ENCODE peak calls at places on chromosomes 7 and 10, in nine cellular contexts. G, C, E, A, V, F, U, Z and H are unnamed samples.
A peak's percentile ranks its signal among the peaks of the same experiment; 100 is the strongest.

GRCh38 chr10:4174197-4174596 is 389.2 kb upstream of the KLF6 start:
- ATAC-seq in G (no peak), C (no peak), E (peak; percentile 28), A (no peak), V (peak; percentile 52), F (no peak), U (peak; percentile 54), Z (peak; percentile 79), H (no peak)

GRCh38 chr7:152085116-152085515 is 59.6 kb downstream of the GALNT11 start:
- ATAC-seq in G (no peak), C (no peak), E (no peak), A (no peak), V (no peak), F (no peak), U (no peak), Z (no peak), H (no peak)

GRCh38 chr7:35681630-35682029 is 13.3 kb downstream of the HERPUD2 start:
- ATAC-seq in G (no peak), C (no peak), E (no peak), A (no peak), V (no peak), F (no peak), U (no peak), Z (no peak), H (no peak)

GRCh38 chr10:72893136-72893798 is at the start of gene OIT3:
- ATAC-seq in G (no peak), C (no peak), E (peak; percentile 68), A (peak; percentile 43), V (no peak), F (peak; percentile 66), U (no peak), Z (no peak), H (no peak)

GRCh38 chr7:29282819-29283414 is 88.3 kb downstream of the CHN2 start:
- ATAC-seq in G (peak; percentile 75), C (no peak), E (peak; percentile 33), A (no peak), V (no peak), F (peak; percentile 39), U (no peak), Z (no peak), H (no peak)

GRCh38 chr10:60517805-60518204 is 128.1 kb upstream of the ANK3 start:
- ATAC-seq in G (no peak), C (peak; percentile 51), E (no peak), A (no peak), V (no peak), F (no peak), U (no peak), Z (no peak), H (no peak)

GRCh38 chr10:60200012-60200681 is 189.5 kb downstream of the ANK3 start:
- ATAC-seq in G (peak; percentile 35), C (no peak), E (peak; percentile 31), A (no peak), V (no peak), F (peak; percentile 52), U (no peak), Z (no peak), H (no peak)

GRCh38 chr10:12633776-12634390 is 284.5 kb downstream of the CAMK1D start:
- ATAC-seq in G (no peak), C (no peak), E (no peak), A (no peak), V (no peak), F (no peak), U (no peak), Z (no peak), H (no peak)

GRCh38 chr10:47243791-47244190 is 56.2 kb upstream of the GDF10 start:
- ATAC-seq in G (no peak), C (no peak), E (no peak), A (no peak), V (no peak), F (no peak), U (no peak), Z (no peak), H (peak; percentile 79)

GRCh38 chr10:121595806-121596667 is 2.2 kb downstream of the FGFR2 start:
- ATAC-seq in G (no peak), C (no peak), E (no peak), A (no peak), V (no peak), F (no peak), U (peak; percentile 23), Z (no peak), H (no peak)
- H3K27ac ChIP-seq in G (peak overlapping the region; percentile 67), C (no peak overlapping the region), E (no peak overlapping the region), A (no peak overlapping the region), V (no peak overlapping the region), F (no peak overlapping the region), U (no peak overlapping the region), Z (no peak overlapping the region), H (peak overlapping the region; percentile 94)

GRCh38 chr10:117375360-117376147 is at the start of gene PDZD8:
- ATAC-seq in G (peak; percentile 93), C (peak; percentile 90), E (peak; percentile 98), A (peak; percentile 80), V (peak; percentile 77), F (peak; percentile 87), U (peak; percentile 87), Z (peak; percentile 89), H (peak; percentile 97)
- TF ChIP-seq POLR2A in G (peak; percentile 94), C (peak; percentile 90), E (peak; percentile 84), A (peak; percentile 66), V (peak; percentile 71), F (peak; percentile 99), U (peak; percentile 20), Z (peak; percentile 85), H (peak; percentile 97)

GRCh38 chr10:75013522-75013921 is 97.9 kb upstream of the SAMD8 start:
- ATAC-seq in G (no peak), C (no peak), E (no peak), A (no peak), V (no peak), F (no peak), U (no peak), Z (no peak), H (no peak)

GRCh38 chr10:75014516-75015230 is 96.8 kb upstream of the SAMD8 start:
- ATAC-seq in G (no peak), C (no peak), E (no peak), A (no peak), V (no peak), F (no peak), U (no peak), Z (no peak), H (no peak)

GRCh38 chr10:75013007-75013406 is 98.4 kb upstream of the SAMD8 start:
- ATAC-seq in G (no peak), C (no peak), E (no peak), A (no peak), V (peak; percentile 42), F (no peak), U (no peak), Z (no peak), H (no peak)

GRCh38 chr10:75016290-75016689 is 95.2 kb upstream of the SAMD8 start:
- ATAC-seq in G (no peak), C (no peak), E (no peak), A (no peak), V (no peak), F (no peak), U (no peak), Z (no peak), H (no peak)

GRCh38 chr10:75015440-75015839 is 96.0 kb upstream of the SAMD8 start:
- ATAC-seq in G (no peak), C (no peak), E (no peak), A (no peak), V (no peak), F (no peak), U (no peak), Z (no peak), H (no peak)
- H3K4me1 ChIP-seq in G (peaks cover 34% of the 10 kb centered on the region), C (peaks cover under 1% of the 10 kb centered on the region), E (peaks cover 51% of the 10 kb centered on the region), A (no peaks in the 10 kb centered on the region), V (no peaks in the 10 kb centered on the region), F (no peaks in the 10 kb centered on the region), U (no peaks in the 10 kb centered on the region), Z (no peaks in the 10 kb centered on the region), H (peaks cover 2% of the 10 kb centered on the region)

GRCh38 chr7:128030263-128030998 is 806 bp downstream of the LRRC4 start:
- ATAC-seq in G (no peak), C (no peak), E (no peak), A (no peak), V (no peak), F (no peak), U (no peak), Z (no peak), H (no peak)
- H3K27ac ChIP-seq in G (no peak overlapping the region), C (no peak overlapping the region), E (no peak overlapping the region), A (no peak overlapping the region), V (no peak overlapping the region), F (no peak overlapping the region), U (no peak overlapping the region), Z (no peak overlapping the region), H (no peak overlapping the region)

GRCh38 chr7:66493235-66494181 is 135.2 kb upstream of the KCTD7 start:
- ATAC-seq in G (peak; percentile 98), C (peak; percentile 97), E (peak; percentile 99), A (peak; percentile 98), V (peak; percentile 90), F (peak; percentile 98), U (peak; percentile 94), Z (peak; percentile 90), H (peak; percentile 99)
- TF ChIP-seq POLR2A in G (peak; percentile 82), C (peak; percentile 80), E (peak; percentile 97), A (peak; percentile 96), V (peak; percentile 99), F (peak; percentile 91), U (peak; percentile 92), Z (peak; percentile 92), H (peak; percentile 95)

DNA sequence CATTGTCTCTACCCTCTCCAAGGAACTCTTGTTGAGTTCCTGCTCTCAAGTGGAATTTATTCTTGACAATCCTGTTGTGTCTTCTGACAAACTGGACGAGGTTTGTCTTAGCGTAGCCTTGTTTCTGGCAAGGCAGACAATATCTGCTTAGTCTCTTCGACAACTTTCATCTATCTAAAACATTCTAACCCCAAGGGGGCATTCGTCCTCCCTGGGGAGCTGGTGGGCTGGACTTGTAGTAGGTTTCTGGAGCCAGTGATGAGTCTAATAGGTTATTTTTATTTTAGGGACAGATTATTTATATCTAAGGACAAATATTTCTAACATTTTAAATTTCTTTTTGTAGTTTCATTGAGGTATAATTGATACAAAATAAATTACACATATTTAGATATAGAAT is 7.3 kb upstream of the C10orf120 start:
- ATAC-seq in G (no peak), C (no peak), E (no peak), A (no peak), V (no peak), F (no peak), U (no peak), Z (no peak), H (no peak)
- H3K4me1 ChIP-seq in G (peaks cover 22% of the 10 kb centered on the region), C (no peaks in the 10 kb centered on the region), E (peaks cover 10% of the 10 kb centered on the region), A (no peaks in the 10 kb centered on the region), V (no peaks in the 10 kb centered on the region), F (no peaks in the 10 kb centered on the region), U (no peaks in the 10 kb centered on the region), Z (no peaks in the 10 kb centered on the region), H (no peaks in the 10 kb centered on the region)

GRCh38 chr7:1459512-1459892 is 232 bp upstream of the MICALL2 start:
- ATAC-seq in G (peak; percentile 87), C (peak; percentile 92), E (peak; percentile 95), A (peak; percentile 67), V (peak; percentile 84), F (peak; percentile 87), U (peak; percentile 70), Z (peak; percentile 86), H (peak; percentile 96)
- H3K27ac ChIP-seq in G (peak overlapping the region; percentile 73), C (no peak overlapping the region), E (peak overlapping the region; percentile 79), A (peak overlapping the region; percentile 88), V (peak overlapping the region; percentile 85), F (peak overlapping the region; percentile 97), U (peak overlapping the region; percentile 64), Z (no peak overlapping the region), H (peak overlapping the region; percentile 85)